ENCODE peak calls at places on chromosome 4, in seven cellular contexts. One of them, this sample, is unnamed.

GRCh38 chr4:145307763-145308430 is 127.5 kb upstream of the OTUD4 start:
- DNase-seq in progenitor cell of endocrine pancreas: no peak
- DNase-seq in skeletal muscle cell: no peak
- DNase-seq in epithelial cell of prostate: no peak
- DNase-seq in iris pigment epithelial cell: no peak
- DNase-seq in cardiac muscle cell: no peak
- DNase-seq in amygdala: no peak
- DNase-seq in this sample: no peak

GRCh38 chr4:82287720-82288119 is 86.1 kb downstream of the HNRNPD start:
- DNase-seq in progenitor cell of endocrine pancreas: no peak
- DNase-seq in skeletal muscle cell: no peak
- DNase-seq in epithelial cell of prostate: no peak
- DNase-seq in iris pigment epithelial cell: no peak
- DNase-seq in cardiac muscle cell: no peak
- DNase-seq in amygdala: no peak
- DNase-seq in this sample: no peak

GRCh38 chr4:82739292-82740190 is 59.1 kb downstream of the SCD5 start:
- DNase-seq in progenitor cell of endocrine pancreas: peak
- DNase-seq in skeletal muscle cell: peak
- DNase-seq in epithelial cell of prostate: no peak
- DNase-seq in iris pigment epithelial cell: peak
- DNase-seq in cardiac muscle cell: peak
- DNase-seq in amygdala: peak
- DNase-seq in this sample: peak

GRCh38 chr4:24704152-24704551 is 91.2 kb upstream of the SOD3 start:
- DNase-seq in progenitor cell of endocrine pancreas: no peak
- DNase-seq in skeletal muscle cell: no peak
- DNase-seq in epithelial cell of prostate: no peak
- DNase-seq in iris pigment epithelial cell: no peak
- DNase-seq in cardiac muscle cell: no peak
- DNase-seq in amygdala: no peak
- DNase-seq in this sample: no peak

GRCh38 chr4:10611673-10612072 is 72.9 kb downstream of the CLNK start:
- DNase-seq in progenitor cell of endocrine pancreas: no peak
- DNase-seq in skeletal muscle cell: peak
- DNase-seq in epithelial cell of prostate: no peak
- DNase-seq in iris pigment epithelial cell: peak
- DNase-seq in cardiac muscle cell: no peak
- DNase-seq in amygdala: no peak
- DNase-seq in this sample: no peak

GRCh38 chr4:14908635-14909034 is 93.6 kb upstream of the CPEB2 start:
- DNase-seq in progenitor cell of endocrine pancreas: no peak
- DNase-seq in skeletal muscle cell: peak
- DNase-seq in epithelial cell of prostate: peak
- DNase-seq in iris pigment epithelial cell: peak
- DNase-seq in cardiac muscle cell: no peak
- DNase-seq in amygdala: no peak
- DNase-seq in this sample: no peak

GRCh38 chr4:57023104-57023503 is 44.4 kb downstream of the POLR2B start:
- DNase-seq in progenitor cell of endocrine pancreas: no peak
- DNase-seq in skeletal muscle cell: peak
- DNase-seq in epithelial cell of prostate: peak
- DNase-seq in iris pigment epithelial cell: peak
- DNase-seq in cardiac muscle cell: no peak
- DNase-seq in amygdala: no peak
- DNase-seq in this sample: no peak

GRCh38 chr4:85734446-85734845 is 259.5 kb downstream of the ARHGAP24 start:
- DNase-seq in progenitor cell of endocrine pancreas: no peak
- DNase-seq in skeletal muscle cell: no peak
- DNase-seq in epithelial cell of prostate: no peak
- DNase-seq in iris pigment epithelial cell: no peak
- DNase-seq in cardiac muscle cell: no peak
- DNase-seq in amygdala: no peak
- DNase-seq in this sample: no peak

GRCh38 chr4:93827272-93827947 is 1.1 kb upstream of the ATOH1 start:
- DNase-seq in progenitor cell of endocrine pancreas: no peak
- DNase-seq in skeletal muscle cell: no peak
- DNase-seq in epithelial cell of prostate: no peak
- DNase-seq in iris pigment epithelial cell: no peak
- DNase-seq in cardiac muscle cell: peak
- DNase-seq in amygdala: no peak
- DNase-seq in this sample: no peak